ENCODE peak calls at places on chromosomes 3 and 15, in six cellular contexts. A is body of pancreas, E is pons, D is bronchial epithelial cell, V is NCI-H1092 treated with DMSO at 0.1 percent for 48 hours, U is SJSA1. W is an unnamed sample.

GRCh38 chr3:140910860-140911259 is 30.8 kb upstream of the SLC25A36 start:
- DNase-seq in A (no peak), E (peak), D (peak), V (no peak), U (no peak), W (no peak)

GRCh38 chr3:47601310-47601709 is 22.6 kb upstream of the CSPG5 start:
- DNase-seq in A (no peak), E (peak), D (no peak), V (no peak), U (no peak), W (no peak)

GRCh38 chr3:53820084-53820483 is 26.1 kb downstream of the CHDH start:
- DNase-seq in A (no peak), E (no peak), D (no peak), V (no peak), U (no peak), W (no peak)

GRCh38 chr15:61479601-61480000 is 250.5 kb upstream of the RORA start:
- DNase-seq in A (no peak), E (no peak), D (peak), V (no peak), U (no peak), W (no peak)

GRCh38 chr3:31836397-31837075 is 144.5 kb downstream of the OSBPL10 start:
- DNase-seq in A (no peak), E (no peak), D (no peak), V (no peak), U (no peak), W (no peak)

GRCh38 chr3:35773398-35773797 is 134.1 kb downstream of the ARPP21 start:
- DNase-seq in A (no peak), E (no peak), D (no peak), V (no peak), U (no peak), W (no peak)

GRCh38 chr3:189914799-189915198 is 205.9 kb downstream of the P3H2 start:
- DNase-seq in A (no peak), E (no peak), D (peak), V (no peak), U (no peak), W (peak)

GRCh38 chr3:32568953-32569352 is 1.7 kb downstream of the DYNC1LI1 start:
- DNase-seq in A (no peak), E (no peak), D (peak), V (no peak), U (no peak), W (no peak)

GRCh38 chr3:11556851-11557644 is 86.7 kb downstream of the VGLL4 start:
- DNase-seq in A (peak), E (no peak), D (no peak), V (no peak), U (no peak), W (no peak)

GRCh38 chr3:190456779-190457178 is 7.1 kb upstream of the TMEM207 start:
- DNase-seq in A (no peak), E (no peak), D (peak), V (no peak), U (no peak), W (no peak)

GRCh38 chr3:144175644-144176425 is 204.2 kb downstream of the DIPK2A start:
- DNase-seq in A (no peak), E (no peak), D (peak), V (no peak), U (no peak), W (no peak)

GRCh38 chr3:20837676-20838302 is 651.8 kb upstream of the SGO1 start:
- DNase-seq in A (no peak), E (no peak), D (peak), V (peak), U (no peak), W (no peak)

GRCh38 chr3:72041531-72041930 is 256.6 kb upstream of the PROK2 start:
- DNase-seq in A (no peak), E (peak), D (no peak), V (no peak), U (no peak), W (no peak)

GRCh38 chr3:45772341-45773035 is 23.8 kb downstream of the SLC6A20 start:
- DNase-seq in A (no peak), E (no peak), D (no peak), V (no peak), U (peak), W (no peak)

GRCh38 chr3:14303336-14304100 is 98.9 kb upstream of the SLC6A6 start:
- DNase-seq in A (no peak), E (no peak), D (no peak), V (no peak), U (no peak), W (no peak)

GRCh38 chr15:98904466-98905048 is 103.0 kb downstream of the PGPEP1L start:
- DNase-seq in A (no peak), E (peak), D (peak), V (no peak), U (no peak), W (no peak)

GRCh38 chr15:70486451-70487379 is 276.6 kb downstream of the UACA start:
- DNase-seq in A (peak), E (peak), D (peak), V (no peak), U (peak), W (peak)

GRCh38 chr15:40930430-40931299 is 1.5 kb downstream of the DLL4 start:
- DNase-seq in A (peak), E (no peak), D (peak), V (peak), U (no peak), W (no peak)

GRCh38 chr3:177041021-177041729 is 156.1 kb downstream of the TBL1XR1 start:
- DNase-seq in A (peak), E (peak), D (peak), V (peak), U (no peak), W (peak)

GRCh38 chr3:161069441-161070251 is 35.5 kb downstream of the B3GALNT1 start:
- DNase-seq in A (peak), E (peak), D (peak), V (no peak), U (peak), W (peak)

GRCh38 chr3:178097576-178097975 is 438.7 kb upstream of the KCNMB2 start:
- DNase-seq in A (peak), E (no peak), D (peak), V (no peak), U (no peak), W (peak)

GRCh38 chr15:65066635-65067333 is 1.0 kb downstream of the RASL12 start:
- DNase-seq in A (no peak), E (no peak), D (no peak), V (no peak), U (peak), W (no peak)

GRCh38 chr3:100656945-100657344 is 47.5 kb downstream of the ADGRG7 start:
- DNase-seq in A (no peak), E (no peak), D (no peak), V (no peak), U (no peak), W (no peak)

GRCh38 chr3:86982883-86983282 is 8.1 kb downstream of the VGLL3 start:
- DNase-seq in A (no peak), E (no peak), D (no peak), V (no peak), U (no peak), W (peak)

GRCh38 chr3:45140392-45140791 is 5.8 kb downstream of the CDCP1 start:
- DNase-seq in A (peak), E (no peak), D (peak), V (no peak), U (peak), W (no peak)

GRCh38 chr3:147396709-147397046 is 9.7 kb downstream of the ZIC4 start:
- DNase-seq in A (no peak), E (no peak), D (no peak), V (no peak), U (no peak), W (no peak)

GRCh38 chr3:50250514-50250913 is 14.5 kb downstream of the GNAI2 start:
- DNase-seq in A (no peak), E (no peak), D (no peak), V (no peak), U (no peak), W (no peak)

GRCh38 chr3:43053291-43053690 is 52.6 kb downstream of the POMGNT2 start:
- DNase-seq in A (no peak), E (no peak), D (no peak), V (no peak), U (no peak), W (no peak)

GRCh38 chr3:192917258-192917507 is 473 bp downstream of the MB21D2 start:
- DNase-seq in A (no peak), E (no peak), D (no peak), V (no peak), U (no peak), W (no peak)